ENCODE peak calls at places on chromosome 4, in nine cellular contexts. E is EL; S is ureter; Z is activated naive CD4-positive, alpha-beta T cell treated with anti-CD3 and anti-CD28 coated beads, Interleukin-2, amount 50 U/mL, for 16 hours; X is CD8-positive, alpha-beta memory T cell; H is fibroblast of the aortic adventitia; L is memory B cell; O is DMS79 treated with DMSO at 0.1 percent for 48 hours; Y is effector memory CD4-positive, alpha-beta T cell. N is an unnamed sample.

GRCh38 chr4:153127773-153128494 is 76.3 kb upstream of the TRIM2 start:
- DNase-seq in O (peak; percentile 83), E (peak; percentile 80), Z (peak; percentile 82), S (peak; percentile 91), H (peak; percentile 90), L (peak; percentile 92), Y (peak; percentile 60), X (peak; percentile 83), N (peak; percentile 83)

GRCh38 chr4:85399270-85399669 is 75.7 kb upstream of the ARHGAP24 start:
- DNase-seq in Z (no peak), H (no peak), X (no peak), Y (no peak), E (no peak), O (no peak), S (no peak), L (no peak), N (no peak)

GRCh38 chr4:186554485-186554884 is 882 bp downstream of the MTNR1A start:
- DNase-seq in S (no peak), H (no peak), Y (no peak), E (peak; percentile 39), Z (no peak), X (no peak), O (no peak), L (no peak), N (no peak)

GRCh38 chr4:85610450-85610849 is 135.5 kb downstream of the ARHGAP24 start:
- DNase-seq in Y (no peak), L (no peak), Z (no peak), S (no peak), E (no peak), H (no peak), O (no peak), X (no peak), N (no peak)

GRCh38 chr4:137627938-137628460 is 95.7 kb upstream of the PCDH18 start:
- DNase-seq in X (no peak), Y (no peak), S (no peak), O (no peak), Z (no peak), E (no peak), H (no peak), L (no peak), N (no peak)

GRCh38 chr4:67198757-67199156 is 346.5 kb downstream of the CENPC start:
- DNase-seq in Z (no peak), L (no peak), O (no peak), H (peak; percentile 67), E (peak; percentile 40), S (no peak), Y (no peak), X (no peak), N (no peak)

GRCh38 chr4:94523033-94523590 is 71.4 kb downstream of the PDLIM5 start:
- DNase-seq in X (no peak), H (peak; percentile 61), Y (no peak), L (no peak), E (no peak), Z (no peak), O (no peak), S (no peak), N (no peak)

GRCh38 chr4:123893746-123894095 is 497.1 kb downstream of the SPRY1 start:
- DNase-seq in S (no peak), O (no peak), Y (no peak), E (peak; percentile 30), L (no peak), Z (no peak), H (no peak), X (no peak), N (no peak)

GRCh38 chr4:100198061-100198460 is 7.8 kb upstream of the DDIT4L start:
- DNase-seq in Z (no peak), O (no peak), X (no peak), E (no peak), L (no peak), Y (no peak), S (no peak), H (no peak), N (no peak)

GRCh38 chr4:39812500-39812899 is 114.6 kb downstream of the UBE2K start:
- DNase-seq in Y (no peak), Z (no peak), O (no peak), X (peak; percentile 65), E (no peak), H (no peak), L (no peak), S (no peak), N (no peak)

GRCh38 chr4:183362036-183362435 is 39.8 kb upstream of the CLDN24 start:
- DNase-seq in H (no peak), O (no peak), X (no peak), L (no peak), Z (no peak), S (no peak), Y (no peak), E (no peak), N (no peak)

GRCh38 chr4:17771284-17771908 is 10.0 kb downstream of the FAM184B start:
- DNase-seq in X (no peak), E (no peak), O (peak; percentile 29), Z (no peak), S (no peak), Y (no peak), H (no peak), L (no peak), N (no peak)

GRCh38 chr4:2445130-2445529 is 23.8 kb upstream of the RNF4 start:
- DNase-seq in L (no peak), E (no peak), Z (no peak), Y (no peak), O (no peak), S (no peak), X (no peak), H (no peak), N (no peak)

GRCh38 chr4:10893417-10893816 is 208.8 kb upstream of the CLNK start:
- DNase-seq in L (no peak), Y (no peak), E (no peak), X (no peak), Z (no peak), S (no peak), H (peak; percentile 9), O (no peak), N (peak; percentile 8)

GRCh38 chr4:5503295-5503694 is 205.1 kb downstream of the EVC2 start:
- DNase-seq in H (no peak), O (no peak), L (no peak), E (no peak), Z (no peak), S (no peak), X (no peak), Y (no peak), N (no peak)

GRCh38 chr4:76830612-76831474 is 67.1 kb downstream of the SOWAHB start:
- DNase-seq in X (no peak), O (no peak), Y (no peak), Z (no peak), E (peak; percentile 90), S (peak; percentile 72), H (peak; percentile 71), L (no peak), N (no peak)

GRCh38 chr4:133148690-133149363 is at the start of gene PCDH10:
- DNase-seq in O (peak; percentile 75), H (peak; percentile 88), L (no peak), Y (no peak), Z (no peak), S (peak; percentile 93), E (peak; percentile 89), X (no peak), N (no peak)

GRCh38 chr4:59380841-59381366 is 1819.2 kb upstream of the ADGRL3 start:
- DNase-seq in Y (no peak), E (no peak), X (no peak), L (no peak), S (no peak), H (no peak), O (no peak), Z (no peak), N (no peak)

GRCh38 chr4:169440446-169440845 is 169.7 kb upstream of the SH3RF1 start:
- DNase-seq in S (no peak), H (peak; percentile 16), O (no peak), E (no peak), L (no peak), X (no peak), Y (no peak), Z (no peak), N (no peak)

GRCh38 chr4:123706961-123707360 is 310.4 kb downstream of the SPRY1 start:
- DNase-seq in Z (no peak), S (no peak), O (no peak), L (no peak), H (no peak), Y (no peak), X (no peak), E (peak; percentile 9), N (no peak)

GRCh38 chr4:155179216-155179615 is 29.2 kb upstream of the NPY2R start:
- DNase-seq in H (peak; percentile 87), Y (no peak), S (no peak), X (no peak), E (no peak), O (no peak), Z (no peak), L (no peak), N (no peak)

GRCh38 chr4:15348695-15349094 is 79.1 kb upstream of the C1QTNF7 start:
- DNase-seq in E (no peak), Z (no peak), Y (no peak), L (no peak), X (no peak), H (no peak), S (no peak), O (no peak), N (no peak)

GRCh38 chr4:95219109-95219508 is 329.7 kb downstream of the UNC5C start:
- DNase-seq in S (no peak), E (peak; percentile 0), Y (no peak), O (no peak), X (no peak), Z (no peak), L (no peak), H (peak; percentile 78), N (no peak)

GRCh38 chr4:76809594-76810305 is 88.2 kb downstream of the SOWAHB start:
- DNase-seq in L (no peak), O (no peak), E (peak; percentile 38), S (no peak), X (no peak), Z (no peak), Y (no peak), H (no peak), N (no peak)

GRCh38 chr4:135277116-135277979 is 1075.8 kb upstream of the PABPC4L start:
- DNase-seq in E (peak; percentile 72), S (no peak), Y (no peak), Z (no peak), O (no peak), L (no peak), X (no peak), H (peak; percentile 44), N (no peak)

GRCh38 chr4:188872809-188873208 is 733.6 kb downstream of the TRIML1 start:
- DNase-seq in Z (no peak), O (no peak), X (no peak), Y (no peak), H (no peak), S (no peak), L (no peak), E (no peak), N (no peak)

GRCh38 chr4:73019462-73020047 is 50.0 kb downstream of the COX18 start:
- DNase-seq in O (no peak), L (no peak), X (no peak), Y (no peak), E (peak; percentile 49), S (no peak), H (peak; percentile 76), Z (no peak), N (peak; percentile 18)

GRCh38 chr4:677431-678293 is 3.3 kb downstream of the MYL5 start:
- DNase-seq in L (no peak), X (no peak), Z (no peak), O (no peak), E (no peak), Y (no peak), S (peak; percentile 78), H (no peak), N (no peak)

GRCh38 chr4:129138762-129139496 is 43.0 kb downstream of the C4orf33 start:
- DNase-seq in E (no peak), L (no peak), H (no peak), Y (no peak), Z (no peak), O (no peak), X (no peak), S (no peak), N (no peak)

GRCh38 chr4:110510955-110511544 is 35.1 kb downstream of the ENPEP start:
- DNase-seq in E (peak; percentile 49), O (peak; percentile 9), Z (no peak), S (no peak), L (no peak), H (peak; percentile 81), Y (no peak), X (no peak), N (peak; percentile 52)

N was measured in CD4-positive, CD25-positive, alpha-beta regulatory T cell.